ENCODE peak calls at places on chromosomes 12 and 14, in six cellular contexts. One of them, this sample, is unnamed.

GRCh38 chr14:103001226-103001625 is 56.1 kb downstream of the CDC42BPB start:
- DNase-seq in endothelial cell of umbilical vein: no peak
- DNase-seq in neural progenitor cell: no peak
- DNase-seq in mammary epithelial cell: no peak
- DNase-seq in MM.1S: no peak
- DNase-seq in fibroblast of lung: no peak
- DNase-seq in this sample: no peak

GRCh38 chr12:94831081-94831747 is 172.3 kb downstream of the NDUFA12 start:
- DNase-seq in MM.1S: peak; percentile 81
- DNase-seq in endothelial cell of umbilical vein: no peak
- DNase-seq in neural progenitor cell: no peak
- DNase-seq in fibroblast of lung: no peak
- DNase-seq in mammary epithelial cell: no peak
- DNase-seq in this sample: no peak

GRCh38 chr12:97300921-97301320 is 161.7 kb upstream of the RMST start:
- DNase-seq in neural progenitor cell: no peak
- DNase-seq in MM.1S: no peak
- DNase-seq in mammary epithelial cell: no peak
- DNase-seq in fibroblast of lung: no peak
- DNase-seq in endothelial cell of umbilical vein: no peak
- DNase-seq in this sample: peak; percentile 26

GRCh38 chr14:106622200-106622745 is 1095.9 kb downstream of the TMEM121 start:
- DNase-seq in neural progenitor cell: no peak
- DNase-seq in mammary epithelial cell: no peak
- DNase-seq in endothelial cell of umbilical vein: no peak
- DNase-seq in MM.1S: no peak
- DNase-seq in fibroblast of lung: no peak
- DNase-seq in this sample: no peak

GRCh38 chr12:102503056-102503681 is 22.8 kb upstream of the IGF1 start:
- DNase-seq in fibroblast of lung: no peak
- DNase-seq in endothelial cell of umbilical vein: no peak
- DNase-seq in neural progenitor cell: no peak
- DNase-seq in MM.1S: no peak
- DNase-seq in mammary epithelial cell: no peak
- DNase-seq in this sample: no peak

GRCh38 chr12:79659961-79660431 is 30.8 kb downstream of the PAWR start:
- DNase-seq in MM.1S: no peak
- DNase-seq in fibroblast of lung: no peak
- DNase-seq in endothelial cell of umbilical vein: peak; percentile 49
- DNase-seq in neural progenitor cell: no peak
- DNase-seq in mammary epithelial cell: no peak
- DNase-seq in this sample: peak; percentile 15

GRCh38 chr12:93714382-93714781 is 37.2 kb downstream of the CRADD start:
- DNase-seq in neural progenitor cell: peak; percentile 65
- DNase-seq in fibroblast of lung: no peak
- DNase-seq in mammary epithelial cell: no peak
- DNase-seq in endothelial cell of umbilical vein: no peak
- DNase-seq in MM.1S: no peak
- DNase-seq in this sample: no peak

GRCh38 chr12:9108504-9109212 is 7.1 kb downstream of the A2M start:
- DNase-seq in MM.1S: no peak
- DNase-seq in mammary epithelial cell: no peak
- DNase-seq in fibroblast of lung: no peak
- DNase-seq in endothelial cell of umbilical vein: no peak
- DNase-seq in neural progenitor cell: no peak
- DNase-seq in this sample: no peak

GRCh38 chr14:81162941-81163340 is 57.8 kb downstream of the GTF2A1 start:
- DNase-seq in fibroblast of lung: no peak
- DNase-seq in MM.1S: no peak
- DNase-seq in endothelial cell of umbilical vein: no peak
- DNase-seq in neural progenitor cell: no peak
- DNase-seq in mammary epithelial cell: no peak
- DNase-seq in this sample: no peak

GRCh38 chr12:51183816-51184215 is 10.9 kb upstream of the TFCP2 start:
- DNase-seq in endothelial cell of umbilical vein: no peak
- DNase-seq in MM.1S: no peak
- DNase-seq in mammary epithelial cell: peak; percentile 12
- DNase-seq in fibroblast of lung: peak; percentile 22
- DNase-seq in neural progenitor cell: no peak
- DNase-seq in this sample: peak; percentile 61

GRCh38 chr12:71415336-71416231 is 24.0 kb upstream of the LGR5 start:
- DNase-seq in neural progenitor cell: peak; percentile 82
- DNase-seq in mammary epithelial cell: peak; percentile 34
- DNase-seq in fibroblast of lung: peak; percentile 63
- DNase-seq in endothelial cell of umbilical vein: peak; percentile 49
- DNase-seq in MM.1S: peak; percentile 69
- DNase-seq in this sample: peak; percentile 80

GRCh38 chr14:88005050-88005481 is at the start of gene GPR65:
- DNase-seq in neural progenitor cell: no peak
- DNase-seq in MM.1S: no peak
- DNase-seq in mammary epithelial cell: no peak
- DNase-seq in fibroblast of lung: no peak
- DNase-seq in endothelial cell of umbilical vein: no peak
- DNase-seq in this sample: no peak

GRCh38 chr14:27386391-27386790 is 788.6 kb upstream of the NOVA1 start:
- DNase-seq in fibroblast of lung: no peak
- DNase-seq in neural progenitor cell: no peak
- DNase-seq in endothelial cell of umbilical vein: no peak
- DNase-seq in mammary epithelial cell: no peak
- DNase-seq in MM.1S: no peak
- DNase-seq in this sample: no peak

GRCh38 chr14:24535737-24536136 is 27.7 kb upstream of the CMA1 start:
- DNase-seq in mammary epithelial cell: peak; percentile 17
- DNase-seq in MM.1S: no peak
- DNase-seq in neural progenitor cell: no peak
- DNase-seq in fibroblast of lung: no peak
- DNase-seq in endothelial cell of umbilical vein: no peak
- DNase-seq in this sample: no peak

GRCh38 chr14:51963164-51963733 is 26.1 kb upstream of the RTRAF start:
- DNase-seq in fibroblast of lung: peak; percentile 83
- DNase-seq in MM.1S: no peak
- DNase-seq in endothelial cell of umbilical vein: peak; percentile 64
- DNase-seq in neural progenitor cell: no peak
- DNase-seq in mammary epithelial cell: no peak
- DNase-seq in this sample: no peak

GRCh38 chr14:22569106-22569748 is 19.8 kb downstream of the DAD1 start:
- DNase-seq in MM.1S: no peak
- DNase-seq in neural progenitor cell: no peak
- DNase-seq in endothelial cell of umbilical vein: no peak
- DNase-seq in fibroblast of lung: no peak
- DNase-seq in mammary epithelial cell: no peak
- DNase-seq in this sample: no peak

GRCh38 chr14:22569749-22570131 is 19.3 kb downstream of the DAD1 start:
- DNase-seq in mammary epithelial cell: no peak
- DNase-seq in fibroblast of lung: no peak
- DNase-seq in neural progenitor cell: no peak
- DNase-seq in MM.1S: no peak
- DNase-seq in endothelial cell of umbilical vein: no peak
- DNase-seq in this sample: no peak

GRCh38 chr14:22565391-22565945 is 23.6 kb downstream of the DAD1 start:
- DNase-seq in MM.1S: no peak
- DNase-seq in endothelial cell of umbilical vein: no peak
- DNase-seq in fibroblast of lung: no peak
- DNase-seq in neural progenitor cell: no peak
- DNase-seq in mammary epithelial cell: no peak
- DNase-seq in this sample: no peak

GRCh38 chr14:22566845-22567244 is 22.2 kb downstream of the DAD1 start:
- DNase-seq in neural progenitor cell: no peak
- DNase-seq in fibroblast of lung: no peak
- DNase-seq in MM.1S: no peak
- DNase-seq in mammary epithelial cell: no peak
- DNase-seq in endothelial cell of umbilical vein: peak; percentile 41
- DNase-seq in this sample: no peak

GRCh38 chr14:22567437-22567836 is 21.6 kb downstream of the DAD1 start:
- DNase-seq in endothelial cell of umbilical vein: no peak
- DNase-seq in neural progenitor cell: no peak
- DNase-seq in mammary epithelial cell: no peak
- DNase-seq in fibroblast of lung: no peak
- DNase-seq in MM.1S: peak; percentile 51
- DNase-seq in this sample: no peak
- H3K4me2 ChIP-seq in endothelial cell of umbilical vein: no peak overlapping the region
- H3K4me2 ChIP-seq in neural progenitor cell: no peak overlapping the region
- H3K4me2 ChIP-seq in mammary epithelial cell: no peak overlapping the region
- H3K4me2 ChIP-seq in fibroblast of lung: no peak overlapping the region
- H3K4me2 ChIP-seq in MM.1S: peak overlapping the region; percentile 32
- H3K4me2 ChIP-seq in this sample: no peak overlapping the region

GRCh38 chr12:123763093-123763492 is 992 bp downstream of the DNAH10 start:
- DNase-seq in endothelial cell of umbilical vein: no peak
- DNase-seq in neural progenitor cell: peak; percentile 5
- DNase-seq in MM.1S: no peak
- DNase-seq in fibroblast of lung: no peak
- DNase-seq in mammary epithelial cell: no peak
- DNase-seq in this sample: no peak

GRCh38 chr12:123764109-123764508 is 2.0 kb downstream of the DNAH10 start:
- DNase-seq in MM.1S: no peak
- DNase-seq in mammary epithelial cell: no peak
- DNase-seq in endothelial cell of umbilical vein: no peak
- DNase-seq in neural progenitor cell: no peak
- DNase-seq in fibroblast of lung: no peak
- DNase-seq in this sample: no peak

GRCh38 chr12:123765504-123766035 is 3.5 kb downstream of the DNAH10 start:
- DNase-seq in mammary epithelial cell: no peak
- DNase-seq in endothelial cell of umbilical vein: no peak
- DNase-seq in fibroblast of lung: no peak
- DNase-seq in MM.1S: no peak
- DNase-seq in neural progenitor cell: no peak
- DNase-seq in this sample: no peak

GRCh38 chr12:123761841-123762714 is at the start of gene DNAH10:
- DNase-seq in endothelial cell of umbilical vein: peak; percentile 32
- DNase-seq in fibroblast of lung: peak; percentile 26
- DNase-seq in MM.1S: no peak
- DNase-seq in neural progenitor cell: peak; percentile 92
- DNase-seq in mammary epithelial cell: no peak
- DNase-seq in this sample: peak; percentile 72

GRCh38 chr12:123762715-123763052 is 583 bp downstream of the DNAH10 start:
- DNase-seq in mammary epithelial cell: no peak
- DNase-seq in neural progenitor cell: no peak
- DNase-seq in MM.1S: no peak
- DNase-seq in endothelial cell of umbilical vein: no peak
- DNase-seq in fibroblast of lung: no peak
- DNase-seq in this sample: no peak
- TF ChIP-seq EZH2 in mammary epithelial cell: no peak
- TF ChIP-seq EZH2 in neural progenitor cell: peak; percentile 52
- TF ChIP-seq EZH2 in MM.1S: no peak
- TF ChIP-seq EZH2 in endothelial cell of umbilical vein: no peak
- TF ChIP-seq EZH2 in fibroblast of lung: no peak
- TF ChIP-seq EZH2 in this sample: no peak

GRCh38 chr14:54830650-54831049 is 72.0 kb downstream of the GCH1 start:
- DNase-seq in mammary epithelial cell: no peak
- DNase-seq in endothelial cell of umbilical vein: no peak
- DNase-seq in fibroblast of lung: no peak
- DNase-seq in MM.1S: no peak
- DNase-seq in neural progenitor cell: no peak
- DNase-seq in this sample: no peak
- H3K4me2 ChIP-seq in mammary epithelial cell: no peak overlapping the region
- H3K4me2 ChIP-seq in endothelial cell of umbilical vein: no peak overlapping the region
- H3K4me2 ChIP-seq in fibroblast of lung: no peak overlapping the region
- H3K4me2 ChIP-seq in MM.1S: no peak overlapping the region
- H3K4me2 ChIP-seq in neural progenitor cell: no peak overlapping the region
- H3K4me2 ChIP-seq in this sample: no peak overlapping the region

GRCh38 chr14:69261761-69262331 is 1.9 kb downstream of the GALNT16 start:
- DNase-seq in MM.1S: no peak
- DNase-seq in neural progenitor cell: peak; percentile 42
- DNase-seq in mammary epithelial cell: no peak
- DNase-seq in endothelial cell of umbilical vein: no peak
- DNase-seq in fibroblast of lung: no peak
- DNase-seq in this sample: peak; percentile 64
- TF ChIP-seq EZH2 in MM.1S: no peak
- TF ChIP-seq EZH2 in neural progenitor cell: peak; percentile 5
- TF ChIP-seq EZH2 in mammary epithelial cell: no peak
- TF ChIP-seq EZH2 in endothelial cell of umbilical vein: no peak
- TF ChIP-seq EZH2 in fibroblast of lung: no peak
- TF ChIP-seq EZH2 in this sample: no peak

DNA sequence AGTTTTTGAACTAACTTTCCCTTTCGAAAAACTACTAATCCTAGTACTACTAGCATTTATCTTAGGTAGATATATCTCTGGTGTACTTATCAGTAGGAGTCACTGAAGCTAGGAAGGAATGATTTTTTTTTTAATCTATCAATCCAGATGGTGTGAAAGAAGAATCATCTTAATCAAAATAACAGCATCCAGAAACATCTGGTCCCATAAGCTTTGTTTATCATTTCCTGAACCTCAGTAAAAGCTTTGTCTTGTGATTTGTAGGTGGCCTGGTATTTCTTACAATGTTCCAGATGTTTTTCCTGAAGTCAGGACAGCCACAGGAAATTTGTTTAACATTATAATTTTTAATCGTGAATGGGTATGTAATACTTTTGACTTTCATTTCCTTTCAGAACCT is 28.0 kb upstream of the LUM start:
- DNase-seq in neural progenitor cell: no peak
- DNase-seq in mammary epithelial cell: no peak
- DNase-seq in MM.1S: no peak
- DNase-seq in fibroblast of lung: peak; percentile 40
- DNase-seq in endothelial cell of umbilical vein: peak; percentile 53
- DNase-seq in this sample: no peak
- H3K4me2 ChIP-seq in neural progenitor cell: no peak overlapping the region
- H3K4me2 ChIP-seq in mammary epithelial cell: no peak overlapping the region
- H3K4me2 ChIP-seq in MM.1S: no peak overlapping the region
- H3K4me2 ChIP-seq in fibroblast of lung: peak overlapping the region; percentile 73
- H3K4me2 ChIP-seq in endothelial cell of umbilical vein: peak overlapping the region; percentile 61
- H3K4me2 ChIP-seq in this sample: peak overlapping the region; percentile 49

GRCh38 chr14:104135121-104135903 is 3.1 kb upstream of the KIF26A start:
- DNase-seq in neural progenitor cell: peak; percentile 89
- DNase-seq in endothelial cell of umbilical vein: peak; percentile 29
- DNase-seq in MM.1S: no peak
- DNase-seq in mammary epithelial cell: no peak
- DNase-seq in fibroblast of lung: no peak
- DNase-seq in this sample: peak; percentile 65
- TF ChIP-seq EZH2 in neural progenitor cell: peak; percentile 48
- TF ChIP-seq EZH2 in endothelial cell of umbilical vein: peak; percentile 1
- TF ChIP-seq EZH2 in MM.1S: no peak
- TF ChIP-seq EZH2 in mammary epithelial cell: peak; percentile 9
- TF ChIP-seq EZH2 in fibroblast of lung: no peak
- TF ChIP-seq EZH2 in this sample: peak; percentile 42

DNA sequence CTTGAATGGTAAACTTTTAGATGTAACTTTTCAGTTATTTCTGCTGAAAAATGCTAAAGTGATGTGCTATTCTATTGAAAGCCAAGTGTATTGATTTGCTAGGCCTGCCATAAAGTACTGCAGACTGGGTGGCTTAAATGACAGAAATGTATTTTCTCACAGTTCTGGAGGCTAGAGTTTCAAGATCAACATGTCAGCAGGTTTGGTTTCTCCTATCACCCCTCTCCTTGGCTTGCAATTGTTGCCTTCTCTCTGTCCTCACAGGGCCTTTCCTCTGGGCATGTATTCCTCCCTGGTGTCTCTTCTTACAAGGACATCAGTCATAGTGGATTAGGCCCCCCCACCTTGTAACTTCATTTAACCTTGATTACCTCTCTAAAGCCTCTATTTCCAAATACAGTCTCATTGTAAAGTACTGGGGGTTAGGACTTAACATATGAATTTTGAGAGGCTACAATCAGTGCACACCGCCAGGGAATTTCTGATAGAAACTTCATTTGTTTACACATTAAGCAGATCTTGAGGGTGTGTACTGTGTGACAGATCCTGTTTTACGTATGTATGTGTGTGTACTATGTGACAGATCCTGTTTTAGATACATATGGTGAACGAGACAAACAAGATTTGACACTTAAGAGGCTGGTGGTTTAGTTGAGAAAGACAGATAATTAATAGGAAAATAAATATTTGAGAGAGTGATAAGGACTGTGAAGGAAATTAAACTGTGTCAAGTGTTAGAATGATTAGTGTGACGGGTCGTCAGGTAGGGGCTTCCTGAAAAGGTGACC is 49.5 kb downstream of the ADIPOR2 start:
- DNase-seq in MM.1S: no peak
- DNase-seq in mammary epithelial cell: no peak
- DNase-seq in fibroblast of lung: no peak
- DNase-seq in neural progenitor cell: no peak
- DNase-seq in endothelial cell of umbilical vein: no peak
- DNase-seq in this sample: no peak
- H3K4me2 ChIP-seq in MM.1S: no peak overlapping the region
- H3K4me2 ChIP-seq in mammary epithelial cell: no peak overlapping the region
- H3K4me2 ChIP-seq in fibroblast of lung: no peak overlapping the region
- H3K4me2 ChIP-seq in neural progenitor cell: no peak overlapping the region
- H3K4me2 ChIP-seq in endothelial cell of umbilical vein: no peak overlapping the region
- H3K4me2 ChIP-seq in this sample: no peak overlapping the region